ENCODE peak calls at places on chromosome 5, in eight cellular contexts. K, N, O, P, Z, C, T and E are unnamed samples.

GRCh38 chr5:72417333-72418062 is 89.7 kb downstream of the ZNF366 start:
- DNase-seq in C (no peak), Z (no peak), P (no peak), N (no peak), O (no peak), T (peak; percentile 14), K (no peak), E (no peak)

GRCh38 chr5:122120957-122121356 is 8.4 kb upstream of the ZNF474 start:
- DNase-seq in N (no peak), Z (no peak), P (peak; percentile 74), C (no peak), O (no peak), T (no peak), K (no peak), E (no peak)

GRCh38 chr5:156351423-156351822 is 24.5 kb downstream of the SGCD start:
- DNase-seq in Z (no peak), N (no peak), O (no peak), P (no peak), T (no peak), C (no peak), K (no peak), E (no peak)

GRCh38 chr5:35338169-35338476 is 107.8 kb upstream of the PRLR start:
- DNase-seq in T (no peak), C (no peak), K (no peak), P (no peak), O (no peak), Z (no peak), N (no peak), E (no peak)

GRCh38 chr5:180353963-180354574 is 933 bp upstream of the GFPT2 start:
- DNase-seq in P (no peak), O (peak; percentile 24), T (no peak), K (no peak), Z (no peak), C (no peak), N (no peak), E (no peak)

GRCh38 chr5:168883253-168883880 is 304.2 kb upstream of the PANK3 start:
- DNase-seq in T (peak; percentile 53), P (no peak), O (no peak), C (no peak), N (no peak), Z (no peak), K (no peak), E (no peak)

GRCh38 chr5:35671516-35671915 is 53.9 kb downstream of the SPEF2 start:
- DNase-seq in Z (no peak), C (no peak), K (no peak), N (no peak), P (no peak), O (peak; percentile 9), T (no peak), E (no peak)

GRCh38 chr5:57960569-57960968 is 478.0 kb upstream of the ACTBL2 start:
- DNase-seq in O (no peak), P (no peak), N (no peak), T (no peak), C (no peak), K (no peak), Z (no peak), E (no peak)

GRCh38 chr5:136028782-136029742 is at the start of gene TGFBI:
- DNase-seq in P (peak; percentile 54), T (peak; percentile 72), Z (peak; percentile 40), C (peak; percentile 50), O (peak; percentile 72), N (no peak), K (peak; percentile 42), E (peak; percentile 45)

GRCh38 chr5:31492824-31493223 is 39.1 kb downstream of the DROSHA start:
- DNase-seq in O (peak; percentile 19), Z (no peak), N (no peak), K (no peak), C (no peak), P (peak; percentile 12), T (peak; percentile 14), E (no peak)

GRCh38 chr5:74085782-74086181 is 459.8 kb downstream of the ARHGEF28 start:
- DNase-seq in O (no peak), K (no peak), Z (no peak), N (no peak), P (no peak), T (no peak), C (no peak), E (no peak)

GRCh38 chr5:72465068-72465467 is 42.1 kb downstream of the ZNF366 start:
- DNase-seq in T (no peak), N (no peak), K (no peak), O (no peak), P (no peak), Z (peak; percentile 74), C (no peak), E (no peak)

GRCh38 chr5:115467631-115468030 is 76.9 kb downstream of the FEM1C start:
- DNase-seq in P (no peak), N (no peak), T (no peak), O (peak; percentile 20), C (no peak), Z (no peak), K (no peak), E (no peak)

GRCh38 chr5:93611510-93611899 is 28.5 kb downstream of the NR2F1 start:
- DNase-seq in K (no peak), C (no peak), N (no peak), P (no peak), Z (no peak), O (no peak), T (no peak), E (no peak)

GRCh38 chr5:57780306-57780958 is 297.8 kb upstream of the ACTBL2 start:
- DNase-seq in O (no peak), N (no peak), C (no peak), P (no peak), T (no peak), K (no peak), Z (no peak), E (no peak)

GRCh38 chr5:149367249-149367971 is 9.6 kb downstream of the PCYOX1L start:
- DNase-seq in N (peak; percentile 30), C (peak; percentile 63), O (peak; percentile 82), K (peak; percentile 86), T (peak; percentile 87), Z (peak; percentile 73), P (peak; percentile 69), E (peak; percentile 56)

GRCh38 chr5:141869514-141869913 is 8.7 kb downstream of the PCDH1 start:
- DNase-seq in P (no peak), K (no peak), C (no peak), T (no peak), O (no peak), Z (no peak), N (no peak), E (no peak)

DNA sequence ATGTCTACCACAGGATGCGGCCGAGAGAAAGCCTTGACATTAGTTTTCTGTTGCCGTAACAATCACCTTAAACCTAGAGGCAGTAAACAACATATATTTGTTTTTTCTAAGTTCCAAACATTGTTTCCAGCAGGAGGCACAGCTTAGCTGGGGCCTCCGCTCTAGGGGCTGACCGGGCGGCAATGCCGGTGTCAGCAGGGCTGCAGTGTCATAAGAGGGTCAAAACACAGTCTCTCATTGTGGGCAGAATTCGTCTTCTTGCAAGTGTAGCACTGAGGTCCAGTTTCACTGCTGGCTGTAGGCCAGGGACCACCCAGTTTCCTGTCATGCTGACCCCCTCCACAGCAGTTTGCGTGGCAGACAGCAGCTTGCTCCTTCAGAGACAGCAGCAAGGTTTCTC is 186.3 kb downstream of the PJA2 start:
- DNase-seq in K (no peak), P (no peak), C (no peak), T (no peak), Z (no peak), N (no peak), O (peak; percentile 13), E (no peak)
- TF ChIP-seq CTCF in K (no peak), P (no peak), C (no peak), T (no peak), Z (no peak), N (no peak), O (peak; percentile 15), E (peak; percentile 14)

GRCh38 chr5:133610489-133611356 is 1.6 kb downstream of the FSTL4 start:
- DNase-seq in Z (peak; percentile 36), P (peak; percentile 13), O (peak; percentile 41), K (peak; percentile 77), C (peak; percentile 11), T (peak; percentile 83), N (no peak), E (peak; percentile 70)
- TF ChIP-seq CTCF in Z (peak; percentile 36), P (peak; percentile 20), O (peak; percentile 60), K (peak; percentile 77), C (peak; percentile 52), T (peak; percentile 23), N (peak; percentile 18), E (peak; percentile 67)

GRCh38 chr5:33794550-33795300 is 97.1 kb downstream of the ADAMTS12 start:
- DNase-seq in K (no peak), N (no peak), Z (no peak), O (peak; percentile 74), P (peak; percentile 83), C (no peak), T (no peak), E (no peak)

GRCh38 chr5:33801292-33801691 is 90.5 kb downstream of the ADAMTS12 start:
- DNase-seq in K (no peak), Z (no peak), N (no peak), T (no peak), O (no peak), P (no peak), C (no peak), E (no peak)

GRCh38 chr5:33795532-33795931 is 96.3 kb downstream of the ADAMTS12 start:
- DNase-seq in K (no peak), T (no peak), N (no peak), Z (no peak), O (no peak), P (no peak), C (no peak), E (no peak)

DNA sequence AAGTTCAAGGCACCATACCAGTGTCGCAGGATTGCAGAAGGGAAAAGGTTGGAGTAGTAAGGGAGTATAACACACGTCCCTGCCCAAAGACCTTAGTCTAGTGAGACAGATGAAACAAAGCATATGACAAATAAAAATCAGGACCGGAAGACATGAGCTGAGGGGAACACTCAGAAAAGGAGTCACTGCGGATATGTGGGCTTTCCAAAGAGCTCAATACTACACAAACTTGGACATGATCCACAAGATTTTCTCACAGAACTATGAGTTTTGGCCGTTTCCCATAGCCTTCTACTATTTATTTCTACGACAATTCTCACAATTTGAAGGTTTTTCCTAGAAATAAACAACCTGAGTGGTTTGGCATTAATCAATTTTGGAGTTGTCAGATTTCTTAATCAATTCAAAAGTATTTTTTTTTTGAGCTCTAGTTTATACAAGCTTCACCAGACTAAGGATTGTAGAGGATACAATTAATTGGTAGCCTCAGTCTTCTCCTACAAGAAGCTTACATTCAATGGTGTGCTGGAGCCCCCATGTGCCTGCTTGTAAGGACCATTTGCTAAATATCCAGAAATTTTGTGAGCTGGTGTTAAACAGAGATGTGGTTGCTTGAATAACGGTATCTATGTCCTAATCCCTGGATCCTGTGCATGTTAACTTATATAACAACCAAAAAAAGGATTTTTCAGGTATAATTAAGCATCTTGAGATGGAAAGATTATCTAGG is 91.4 kb downstream of the ADAMTS12 start:
- DNase-seq in K (no peak), C (no peak), T (no peak), N (no peak), P (peak; percentile 47), Z (no peak), O (no peak), E (no peak)
- TF ChIP-seq CTCF in K (no peak), C (no peak), T (no peak), N (no peak), P (no peak), Z (no peak), O (peak; percentile 27), E (no peak)

GRCh38 chr5:169979871-169980270 is 424 bp downstream of the INSYN2B start:
- DNase-seq in Z (no peak), O (peak; percentile 35), P (no peak), K (no peak), N (no peak), T (no peak), C (no peak), E (no peak)

GRCh38 chr5:169978744-169979143 is 1.6 kb downstream of the INSYN2B start:
- DNase-seq in T (no peak), K (no peak), P (peak; percentile 19), O (no peak), Z (no peak), N (no peak), C (no peak), E (no peak)

GRCh38 chr5:169980418-169981053 is at the start of gene INSYN2B:
- DNase-seq in Z (peak; percentile 47), O (peak; percentile 94), K (peak; percentile 28), N (no peak), T (peak; percentile 84), P (peak; percentile 88), C (peak; percentile 47), E (peak; percentile 62)
- TF ChIP-seq CTCF in Z (peak; percentile 34), O (peak; percentile 80), K (peak; percentile 38), N (no peak), T (peak; percentile 46), P (peak; percentile 74), C (peak; percentile 68), E (peak; percentile 76)